ENCODE peak calls at places on chromosome 5, in ten cellular contexts. Y is H1, W is K562, K is stomach, U is transverse colon, S is GM12878, H is ovary, X is sigmoid colon, B is tibial nerve, I is SK-N-SH. P is an unnamed sample. For H3K27me3, the result is how much of the 10 kb centered on the place peaks cover.

GRCh38 chr5:167565555-167565954 is 725.9 kb upstream of the WWC1 start:
- DNase-seq in Y (no peak), W (no peak), K (no peak), U (no peak), S (no peak), H (no peak), X (no peak), B (no peak), I (peak), P (no peak)

GRCh38 chr5:1782385-1783213 is 17.0 kb downstream of the MRPL36 start:
- DNase-seq in Y (no peak), W (no peak), K (no peak), U (no peak), S (no peak), H (peak), X (peak), B (no peak), I (no peak), P (no peak)

GRCh38 chr5:50967388-50968039 is 301.1 kb downstream of the PARP8 start:
- DNase-seq in Y (no peak), W (no peak), K (peak), U (no peak), S (no peak), H (no peak), X (no peak), B (no peak), I (peak), P (no peak)

GRCh38 chr5:84825616-84826015 is 440.9 kb upstream of the EDIL3 start:
- DNase-seq in Y (no peak), W (no peak), K (no peak), U (no peak), S (no peak), H (no peak), X (no peak), B (no peak), I (no peak), P (no peak)

GRCh38 chr5:80140496-80140895 is 105.3 kb downstream of the THBS4 start:
- DNase-seq in Y (no peak), W (no peak), K (no peak), U (no peak), S (no peak), H (no peak), X (no peak), B (no peak), I (no peak), P (no peak)

GRCh38 chr5:178207183-178207916 is 3.0 kb downstream of the HNRNPAB start:
- DNase-seq in Y (no peak), W (no peak), K (peak), U (peak), S (no peak), H (no peak), X (peak), B (no peak), I (no peak), P (no peak)

GRCh38 chr5:80083115-80083890 is 48.2 kb downstream of the THBS4 start:
- DNase-seq in Y (no peak), W (peak), K (no peak), U (no peak), S (no peak), H (peak), X (peak), B (peak), I (peak), P (no peak)

GRCh38 chr5:126525630-126526245 is 69.3 kb downstream of the ALDH7A1 start:
- DNase-seq in Y (no peak), W (no peak), K (peak), U (peak), S (no peak), H (peak), X (peak), B (peak), I (no peak), P (no peak)

GRCh38 chr5:23893561-23893960 is 386.2 kb downstream of the PRDM9 start:
- DNase-seq in Y (no peak), W (no peak), K (no peak), U (no peak), S (no peak), H (no peak), X (no peak), B (no peak), I (no peak), P (no peak)

GRCh38 chr5:117054141-117054540 is 479.5 kb upstream of the SEMA6A start:
- DNase-seq in Y (no peak), W (no peak), K (no peak), U (no peak), S (no peak), H (no peak), X (no peak), B (no peak), I (no peak), P (no peak)

GRCh38 chr5:172722309-172722815 is 48.6 kb downstream of the DUSP1 start:
- DNase-seq in Y (no peak), W (no peak), K (no peak), U (no peak), S (no peak), H (no peak), X (no peak), B (no peak), I (no peak), P (no peak)

GRCh38 chr5:76351577-76351976 is 51.5 kb upstream of the IQGAP2 start:
- DNase-seq in Y (no peak), W (no peak), K (no peak), U (no peak), S (peak), H (no peak), X (no peak), B (no peak), I (no peak), P (no peak)

GRCh38 chr5:116272281-116272941 is 187.6 kb downstream of the COMMD10 start:
- DNase-seq in Y (no peak), W (no peak), K (no peak), U (no peak), S (no peak), H (no peak), X (no peak), B (no peak), I (no peak), P (no peak)

GRCh38 chr5:175393922-175394321 is 50.1 kb downstream of the DRD1 start:
- DNase-seq in Y (no peak), W (no peak), K (no peak), U (no peak), S (no peak), H (no peak), X (no peak), B (no peak), I (no peak), P (no peak)

GRCh38 chr5:9226026-9226536 is 319.8 kb downstream of the SEMA5A start:
- DNase-seq in Y (no peak), W (no peak), K (no peak), U (no peak), S (no peak), H (no peak), X (no peak), B (no peak), I (no peak), P (no peak)

GRCh38 chr5:143682221-143682620 is 129.7 kb upstream of the HMHB1 start:
- DNase-seq in Y (no peak), W (no peak), K (no peak), U (no peak), S (no peak), H (no peak), X (no peak), B (no peak), I (no peak), P (no peak)

GRCh38 chr5:1877434-1878049 is 5.2 kb downstream of the IRX4 start:
- DNase-seq in Y (no peak), W (no peak), K (no peak), U (no peak), S (no peak), H (no peak), X (no peak), B (no peak), I (no peak), P (no peak)

GRCh38 chr5:65816729-65817128 is 94.7 kb downstream of the NLN start:
- DNase-seq in Y (no peak), W (no peak), K (no peak), U (no peak), S (no peak), H (no peak), X (no peak), B (no peak), I (no peak), P (no peak)

GRCh38 chr5:124704594-124705284 is 41.7 kb downstream of the ZNF608 start:
- DNase-seq in Y (no peak), W (no peak), K (no peak), U (no peak), S (peak), H (no peak), X (no peak), B (no peak), I (no peak), P (no peak)

GRCh38 chr5:124706041-124706440 is 40.4 kb downstream of the ZNF608 start:
- DNase-seq in Y (no peak), W (no peak), K (no peak), U (no peak), S (no peak), H (no peak), X (no peak), B (no peak), I (no peak), P (no peak)

GRCh38 chr5:124707516-124707915 is 38.9 kb downstream of the ZNF608 start:
- DNase-seq in Y (no peak), W (no peak), K (no peak), U (no peak), S (no peak), H (no peak), X (no peak), B (no peak), I (no peak), P (no peak)

GRCh38 chr5:124705577-124705976 is 40.9 kb downstream of the ZNF608 start:
- DNase-seq in Y (no peak), W (no peak), K (no peak), U (no peak), S (no peak), H (no peak), X (no peak), B (no peak), I (no peak), P (no peak)

GRCh38 chr5:124706729-124707361 is 39.6 kb downstream of the ZNF608 start:
- DNase-seq in Y (no peak), W (no peak), K (peak), U (peak), S (no peak), H (no peak), X (no peak), B (peak), I (peak), P (no peak)
- TF ChIP-seq EP300 in Y (no peak), W (no peak), K (no peak), U (no peak), S (no peak), H (no peak), X (no peak), B (no peak), I (peak), P (no peak)

GRCh38 chr5:170150713-170151104 is 45.0 kb downstream of the FOXI1 start:
- DNase-seq in Y (no peak), W (no peak), K (no peak), U (no peak), S (no peak), H (no peak), X (no peak), B (no peak), I (no peak), P (no peak)

GRCh38 chr5:170155771-170156170 is 50.1 kb downstream of the FOXI1 start:
- DNase-seq in Y (no peak), W (no peak), K (no peak), U (no peak), S (no peak), H (no peak), X (no peak), B (no peak), I (no peak), P (no peak)

GRCh38 chr5:170154297-170154696 is 48.6 kb downstream of the FOXI1 start:
- DNase-seq in Y (no peak), W (no peak), K (no peak), U (no peak), S (no peak), H (no peak), X (no peak), B (no peak), I (peak), P (no peak)

GRCh38 chr5:170151105-170151831 is 45.6 kb downstream of the FOXI1 start:
- DNase-seq in Y (peak), W (peak), K (no peak), U (no peak), S (no peak), H (peak), X (no peak), B (no peak), I (no peak), P (no peak)

GRCh38 chr5:170154744-170155143 is 49.0 kb downstream of the FOXI1 start:
- DNase-seq in Y (no peak), W (peak), K (no peak), U (no peak), S (no peak), H (no peak), X (no peak), B (no peak), I (peak), P (no peak)
- H3K27me3 ChIP-seq in Y (under half), W (under half), K (under half), U (under half), S (under half), H (under half), X (under half), B (under half), I (under half), P (under half)

GRCh38 chr5:88268414-88269184 is at the start of gene TMEM161B:
- DNase-seq in Y (peak), W (peak), K (peak), U (peak), S (peak), H (peak), X (peak), B (peak), I (peak), P (peak)
- TF ChIP-seq CTCF in Y (no peak), W (no peak), K (no peak), U (peak), S (no peak), H (no peak), X (no peak), B (no peak), I (no peak), P (peak)

DNA sequence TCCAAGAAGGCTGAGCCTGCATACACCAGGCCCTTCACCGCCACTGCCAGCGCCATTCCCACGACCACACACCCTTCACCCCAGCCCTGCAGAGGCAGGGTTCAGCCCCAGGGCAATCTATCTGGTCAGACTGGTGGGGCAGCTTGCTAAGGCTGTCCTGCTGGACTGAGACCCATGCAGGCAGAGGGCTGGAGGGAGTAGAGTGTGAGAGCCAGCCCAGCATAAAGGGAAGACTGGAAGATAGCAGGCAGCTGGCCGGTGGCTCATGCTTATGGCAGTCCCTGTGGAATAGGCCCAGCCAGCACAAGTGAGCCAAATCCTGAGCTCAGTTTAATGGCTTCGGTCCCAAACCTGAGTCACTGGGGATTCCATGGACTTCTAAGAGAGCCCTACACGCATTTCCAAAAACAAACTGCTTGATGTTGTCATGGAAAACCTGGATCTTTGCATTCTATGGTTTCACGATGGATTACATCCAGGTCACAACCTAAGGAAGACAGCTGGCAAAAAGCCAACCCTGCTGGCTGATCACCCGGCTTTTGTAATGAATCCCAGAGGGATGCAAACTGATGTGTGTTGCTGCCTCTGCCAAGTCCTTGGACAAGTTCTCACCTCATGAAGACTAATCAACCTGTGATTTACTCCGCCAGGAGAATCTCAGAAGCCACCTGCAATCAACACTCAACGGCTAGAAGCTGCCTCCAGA is 143.7 kb downstream of the LHFPL2 start:
- DNase-seq in Y (no peak), W (no peak), K (peak), U (peak), S (no peak), H (peak), X (peak), B (peak), I (peak), P (peak)
- TF ChIP-seq EP300 in Y (no peak), W (no peak), K (no peak), U (no peak), S (no peak), H (no peak), X (no peak), B (no peak), I (peak), P (no peak)